ENCODE peak calls at places on chromosomes 11 and 22, in ten cellular contexts. E, J, Y, Z, G, N, C, X, P and T are unnamed samples.

GRCh38 chr22:37610480-37611148 is 2.0 kb downstream of the GGA1 start:
- DNase-seq in E (no peak), J (no peak), Y (no peak), Z (no peak), G (no peak), N (no peak), C (no peak), X (no peak), P (no peak), T (no peak)

GRCh38 chr22:33194529-33194928 is 136.3 kb upstream of the SYN3 start:
- DNase-seq in E (no peak), J (no peak), Y (no peak), Z (no peak), G (no peak), N (no peak), C (no peak), X (no peak), P (no peak), T (no peak)

GRCh38 chr11:81874627-81875026 is 859.0 kb downstream of the FAM181B start:
- DNase-seq in E (no peak), J (no peak), Y (no peak), Z (no peak), G (no peak), N (peak), C (no peak), X (no peak), P (no peak), T (no peak)

GRCh38 chr22:36129985-36130384 is 30.6 kb downstream of the APOL3 start:
- DNase-seq in E (no peak), J (peak), Y (no peak), Z (no peak), G (no peak), N (no peak), C (no peak), X (no peak), P (no peak), T (no peak)

GRCh38 chr11:74543991-74544390 is 48.4 kb upstream of the POLD3 start:
- DNase-seq in E (no peak), J (no peak), Y (no peak), Z (no peak), G (no peak), N (peak), C (no peak), X (no peak), P (no peak), T (no peak)

GRCh38 chr11:837189-837989 is 4.6 kb downstream of the CD151 start:
- DNase-seq in E (no peak), J (no peak), Y (no peak), Z (no peak), G (no peak), N (no peak), C (no peak), X (no peak), P (no peak), T (no peak)

GRCh38 chr11:45755281-45755859 is 49.6 kb upstream of the SLC35C1 start:
- DNase-seq in E (no peak), J (no peak), Y (no peak), Z (no peak), G (no peak), N (no peak), C (no peak), X (no peak), P (no peak), T (no peak)

GRCh38 chr11:114082767-114083181 is 23.3 kb downstream of the ZBTB16 start:
- DNase-seq in E (peak), J (no peak), Y (no peak), Z (no peak), G (no peak), N (no peak), C (no peak), X (no peak), P (no peak), T (no peak)

GRCh38 chr22:46829140-46829891 is 66.9 kb downstream of the TBC1D22A start:
- DNase-seq in E (no peak), J (peak), Y (no peak), Z (no peak), G (no peak), N (no peak), C (peak), X (peak), P (no peak), T (peak)

GRCh38 chr11:68438658-68439259 is 21.8 kb upstream of the PPP6R3 start:
- DNase-seq in E (no peak), J (no peak), Y (no peak), Z (no peak), G (no peak), N (no peak), C (no peak), X (no peak), P (no peak), T (no peak)

GRCh38 chr22:23242473-23243001 is 62.2 kb downstream of the BCR start:
- DNase-seq in E (no peak), J (peak), Y (no peak), Z (no peak), G (no peak), N (no peak), C (peak), X (no peak), P (no peak), T (peak)

GRCh38 chr11:26558191-26558590 is 13.9 kb downstream of the MUC15 start:
- DNase-seq in E (no peak), J (no peak), Y (no peak), Z (no peak), G (no peak), N (no peak), C (no peak), X (no peak), P (no peak), T (no peak)

GRCh38 chr11:12914401-12914912 is 94.7 kb upstream of the RASSF10 start:
- DNase-seq in E (no peak), J (peak), Y (no peak), Z (peak), G (peak), N (peak), C (peak), X (no peak), P (peak), T (peak)

GRCh38 chr11:123469089-123469488 is 39.0 kb downstream of the GRAMD1B start:
- DNase-seq in E (no peak), J (peak), Y (no peak), Z (no peak), G (no peak), N (no peak), C (no peak), X (no peak), P (no peak), T (no peak)

GRCh38 chr22:26481694-26482093 is 1.9 kb downstream of the HPS4 start:
- DNase-seq in E (no peak), J (no peak), Y (no peak), Z (no peak), G (no peak), N (peak), C (no peak), X (no peak), P (no peak), T (no peak)

GRCh38 chr22:28711820-28712777 is 29.5 kb downstream of the CHEK2 start:
- DNase-seq in E (no peak), J (peak), Y (no peak), Z (no peak), G (no peak), N (no peak), C (peak), X (peak), P (no peak), T (peak)

GRCh38 chr11:77109236-77110019 is 6.8 kb downstream of the OMP start:
- DNase-seq in E (no peak), J (peak), Y (no peak), Z (no peak), G (no peak), N (no peak), C (peak), X (peak), P (no peak), T (peak)

GRCh38 chr11:72534859-72535547 is 100.7 kb upstream of the CLPB start:
- DNase-seq in E (no peak), J (no peak), Y (no peak), Z (no peak), G (no peak), N (no peak), C (peak), X (no peak), P (no peak), T (peak)

GRCh38 chr22:29102300-29102699 is 29.5 kb downstream of the KREMEN1 start:
- DNase-seq in E (no peak), J (no peak), Y (no peak), Z (no peak), G (no peak), N (no peak), C (no peak), X (no peak), P (no peak), T (no peak)

GRCh38 chr11:130042093-130042591 is 27.6 kb upstream of the APLP2 start:
- DNase-seq in E (peak), J (peak), Y (no peak), Z (no peak), G (no peak), N (no peak), C (peak), X (peak), P (no peak), T (peak)

GRCh38 chr11:115325523-115325922 is 178.7 kb downstream of the CADM1 start:
- DNase-seq in E (no peak), J (no peak), Y (no peak), Z (no peak), G (no peak), N (no peak), C (no peak), X (no peak), P (no peak), T (no peak)

GRCh38 chr11:94910281-94910680 is 63.1 kb downstream of the CWC15 start:
- DNase-seq in E (no peak), J (no peak), Y (no peak), Z (no peak), G (no peak), N (no peak), C (peak), X (no peak), P (no peak), T (peak)

GRCh38 chr11:102666331-102666957 is 39.1 kb downstream of the MMP27 start:
- DNase-seq in E (peak), J (peak), Y (no peak), Z (no peak), G (no peak), N (peak), C (peak), X (peak), P (no peak), T (peak)

GRCh38 chr22:30922151-30922611 is 46.4 kb downstream of the MORC2 start:
- DNase-seq in E (no peak), J (peak), Y (peak), Z (no peak), G (no peak), N (peak), C (peak), X (no peak), P (peak), T (peak)

GRCh38 chr22:44362249-44363040 is 49.7 kb upstream of the SHISAL1 start:
- DNase-seq in E (no peak), J (no peak), Y (no peak), Z (no peak), G (no peak), N (no peak), C (no peak), X (peak), P (no peak), T (no peak)